ENCODE peak calls at places on chromosomes 2 and 18, in ten cellular contexts. K is neural progenitor cell; Z is H9; D is cardiac fibroblast; B is CD8-positive, alpha-beta T cell; P is tibial artery; R is PC-3; E is neural crest cell; C is spleen; S is astrocyte. Q is an unnamed sample.

GRCh38 chr18:48835119-48835518 is 115.6 kb downstream of the SMAD7 start:
- DNase-seq in P (no peak), B (no peak), E (no peak), R (no peak), Z (no peak), K (no peak), S (no peak), C (peak), D (no peak), Q (peak)

GRCh38 chr2:111698089-111698488 is 185.9 kb downstream of the ANAPC1 start:
- DNase-seq in S (no peak), B (no peak), K (no peak), E (no peak), P (no peak), Z (no peak), D (no peak), C (no peak), R (no peak), Q (no peak)

GRCh38 chr2:37593024-37593423 is 78.4 kb downstream of the CDC42EP3 start:
- DNase-seq in B (no peak), S (no peak), C (no peak), K (no peak), R (no peak), Z (no peak), P (no peak), E (no peak), D (no peak), Q (no peak)

GRCh38 chr18:32049393-32050161 is 31.0 kb downstream of the RNF125 start:
- DNase-seq in Z (no peak), S (peak), D (no peak), B (peak), K (no peak), P (peak), C (peak), R (peak), E (no peak), Q (no peak)

GRCh38 chr2:151786493-151786892 is 41.7 kb downstream of the ARL5A start:
- DNase-seq in Z (no peak), K (no peak), P (no peak), S (no peak), E (no peak), D (no peak), C (no peak), R (no peak), B (no peak), Q (no peak)

GRCh38 chr2:22450831-22451230 is 934.1 kb upstream of the KLHL29 start:
- DNase-seq in R (no peak), D (no peak), P (no peak), Z (no peak), C (no peak), B (no peak), K (no peak), E (no peak), S (no peak), Q (no peak)

GRCh38 chr2:17000083-17000482 is 334.4 kb upstream of the CYRIA start:
- DNase-seq in K (no peak), D (no peak), P (no peak), E (no peak), R (no peak), B (no peak), C (no peak), S (no peak), Z (no peak), Q (no peak)

GRCh38 chr2:195674491-195675226 is 17.6 kb downstream of the SLC39A10 start:
- DNase-seq in D (no peak), Z (no peak), C (no peak), K (no peak), B (no peak), S (peak), E (no peak), R (no peak), P (no peak), Q (no peak)

GRCh38 chr2:227848586-227848985 is 22.8 kb upstream of the DAW1 start:
- DNase-seq in S (no peak), Z (no peak), P (no peak), E (no peak), C (no peak), B (no peak), D (no peak), K (no peak), R (peak), Q (no peak)

GRCh38 chr2:176562359-176563043 is 293.3 kb downstream of the MTX2 start:
- DNase-seq in B (no peak), C (no peak), R (peak), E (no peak), Z (no peak), K (no peak), S (peak), D (peak), P (no peak), Q (no peak)

GRCh38 chr2:44126106-44126797 is 42.4 kb upstream of the PPM1B start:
- DNase-seq in C (no peak), D (no peak), P (no peak), R (peak), Z (no peak), E (no peak), K (no peak), B (no peak), S (no peak), Q (no peak)

GRCh38 chr2:70626254-70626990 is 72.8 kb upstream of the TGFA start:
- DNase-seq in E (no peak), R (no peak), P (no peak), B (no peak), C (no peak), D (no peak), S (no peak), Z (peak), K (peak), Q (no peak)

GRCh38 chr18:10149768-10150556 is 236.1 kb downstream of the VAPA start:
- DNase-seq in D (no peak), E (no peak), C (no peak), B (no peak), P (no peak), R (no peak), K (no peak), S (no peak), Z (no peak), Q (no peak)

GRCh38 chr2:236257171-236257570 is 7.0 kb downstream of the ASB18 start:
- DNase-seq in Z (no peak), D (no peak), C (no peak), B (no peak), R (no peak), S (no peak), E (no peak), K (no peak), P (no peak), Q (no peak)

GRCh38 chr2:175039490-175039889 is 34.3 kb upstream of the CHN1 start:
- DNase-seq in K (no peak), R (no peak), P (no peak), E (no peak), B (no peak), Z (no peak), C (no peak), S (no peak), D (no peak), Q (no peak)

GRCh38 chr2:100742884-100743283 is 77.1 kb upstream of the NPAS2 start:
- DNase-seq in S (peak), C (no peak), K (no peak), B (no peak), Z (no peak), E (no peak), D (peak), P (no peak), R (no peak), Q (no peak)

GRCh38 chr2:129866391-129866790 is 113.1 kb upstream of the RAB6C start:
- DNase-seq in C (no peak), Z (no peak), D (no peak), E (no peak), P (no peak), K (no peak), B (no peak), S (no peak), R (no peak), Q (no peak)

GRCh38 chr2:100676346-100676745 is 113.6 kb downstream of the PDCL3 start:
- DNase-seq in Z (no peak), P (no peak), D (no peak), S (no peak), B (no peak), E (no peak), C (no peak), R (no peak), K (no peak), Q (no peak)

GRCh38 chr2:196131949-196132925 is 39.1 kb downstream of the STK17B start:
- DNase-seq in E (no peak), K (peak), D (peak), Z (no peak), C (no peak), P (no peak), B (peak), R (no peak), S (peak), Q (peak)

GRCh38 chr2:8543065-8543411 is 138.8 kb upstream of the ID2 start:
- DNase-seq in B (no peak), E (no peak), R (no peak), C (peak), K (no peak), Z (peak), D (no peak), P (no peak), S (no peak), Q (no peak)

GRCh38 chr2:71802556-71802955 is 345.1 kb downstream of the CYP26B1 start:
- DNase-seq in E (no peak), R (no peak), Z (no peak), P (no peak), K (no peak), C (peak), D (no peak), S (no peak), B (no peak), Q (no peak)

GRCh38 chr2:71804251-71804650 is 343.4 kb downstream of the CYP26B1 start:
- DNase-seq in C (no peak), S (no peak), Z (no peak), R (peak), E (no peak), K (no peak), B (no peak), D (no peak), P (no peak), Q (no peak)

GRCh38 chr2:71800106-71800809 is 346.9 kb downstream of the DYSF start:
- DNase-seq in E (no peak), R (no peak), S (no peak), D (no peak), Z (no peak), B (no peak), K (no peak), C (peak), P (no peak), Q (no peak)

GRCh38 chr2:71803398-71803797 is 344.3 kb downstream of the CYP26B1 start:
- DNase-seq in E (no peak), R (no peak), K (no peak), B (no peak), C (no peak), Z (no peak), P (no peak), D (no peak), S (no peak), Q (no peak)

GRCh38 chr2:71801969-71802368 is 345.7 kb downstream of the CYP26B1 start:
- DNase-seq in Z (peak), S (peak), D (peak), P (peak), K (peak), E (peak), R (peak), C (no peak), B (no peak), Q (peak)
- TF ChIP-seq CTCF in Z (peak), S (peak), D (peak), P (peak), K (peak), E (peak), R (peak), C (peak), B (no peak), Q (no peak)

DNA sequence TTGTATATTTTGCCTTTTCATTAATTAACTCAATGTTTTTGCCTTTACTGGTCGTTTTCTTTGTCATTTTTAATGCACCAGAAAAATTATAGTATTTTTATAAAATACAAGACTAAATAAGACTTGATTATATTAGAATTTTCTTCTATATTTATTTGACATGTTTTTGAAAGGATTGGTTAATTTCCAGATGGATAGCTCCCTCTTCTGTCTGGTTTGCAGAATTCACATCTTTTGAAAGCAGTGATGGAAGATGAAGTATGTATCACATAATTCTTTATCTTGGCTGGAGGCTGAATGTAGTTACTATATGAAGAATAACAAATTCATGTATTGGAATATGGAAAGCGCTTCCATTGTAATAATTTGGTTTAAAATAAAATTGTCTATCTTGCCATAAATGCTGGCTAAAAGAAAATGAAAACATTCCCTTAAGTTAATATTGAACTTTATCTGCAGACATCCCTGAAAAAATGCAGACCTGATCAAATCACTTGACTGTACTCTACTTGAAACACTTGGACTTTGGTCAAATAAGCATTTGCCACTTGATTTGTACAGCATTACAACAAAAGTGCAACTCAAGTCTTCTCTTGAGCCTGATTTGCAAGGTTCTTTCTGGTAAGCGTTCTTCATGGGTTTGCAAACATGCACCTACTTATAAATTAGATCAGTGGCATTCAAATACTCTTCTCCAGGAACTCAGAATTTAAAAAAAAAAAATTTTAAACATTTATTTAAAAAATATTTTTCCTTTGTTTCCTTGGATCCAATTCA is 86.4 kb upstream of the EFEMP1 start:
- DNase-seq in R (peak), C (no peak), P (no peak), D (peak), K (peak), E (no peak), S (peak), B (no peak), Z (no peak), Q (no peak)
- TF ChIP-seq CTCF in R (peak), C (peak), P (peak), D (peak), K (peak), E (peak), S (peak), B (no peak), Z (peak), Q (peak)

GRCh38 chr18:6086731-6087130 is 191.4 kb upstream of the TMEM200C start:
- DNase-seq in Z (no peak), C (no peak), P (no peak), D (no peak), K (no peak), R (peak), B (no peak), E (no peak), S (peak), Q (no peak)
- TF ChIP-seq CTCF in Z (no peak), C (no peak), P (no peak), D (no peak), K (no peak), R (no peak), B (no peak), E (no peak), S (no peak), Q (no peak)

GRCh38 chr2:9824441-9824840 is 18.8 kb upstream of the TAF1B start:
- DNase-seq in C (no peak), D (no peak), K (no peak), E (no peak), S (no peak), R (no peak), Z (no peak), P (no peak), B (no peak), Q (no peak)
- TF ChIP-seq CTCF in C (no peak), D (no peak), K (no peak), E (no peak), S (no peak), R (no peak), Z (no peak), P (no peak), B (no peak), Q (no peak)

DNA sequence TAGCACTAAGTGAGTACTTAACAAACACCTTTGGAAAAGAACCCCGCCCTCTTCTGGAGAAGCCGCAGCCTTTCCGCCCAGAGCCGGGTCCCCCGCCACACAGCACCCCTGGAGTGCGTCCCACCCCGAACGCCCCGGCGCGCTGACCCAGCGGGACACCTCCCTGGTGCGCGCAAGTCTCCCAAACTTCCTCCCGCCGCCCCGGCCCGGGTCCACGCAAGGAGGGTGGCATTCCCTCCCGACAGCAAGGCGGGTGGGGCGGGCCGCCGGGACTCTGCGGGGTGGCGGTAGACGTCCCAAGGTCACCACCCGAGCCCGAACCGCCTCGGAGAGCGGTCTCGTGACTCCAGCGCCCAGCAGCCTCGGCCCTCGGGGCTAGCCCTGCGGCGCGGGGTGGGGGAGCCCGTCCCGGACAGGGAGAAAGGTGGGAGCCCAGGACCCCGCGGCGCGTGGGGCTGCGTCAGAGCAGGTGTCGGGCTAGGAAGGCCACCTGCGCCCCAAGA is 598 bp downstream of the CCDC93 start:
- DNase-seq in S (no peak), Z (peak), R (peak), K (peak), C (peak), B (peak), P (peak), D (no peak), E (peak), Q (peak)
- TF ChIP-seq CTCF in S (no peak), Z (peak), R (no peak), K (peak), C (no peak), B (no peak), P (no peak), D (no peak), E (no peak), Q (no peak)

GRCh38 chr2:188978291-188979081 is 4.3 kb downstream of the COL3A1 start:
- DNase-seq in K (peak), P (peak), R (peak), C (no peak), Z (peak), S (peak), E (no peak), D (peak), B (no peak), Q (no peak)
- TF ChIP-seq CTCF in K (peak), P (peak), R (peak), C (no peak), Z (peak), S (peak), E (peak), D (peak), B (no peak), Q (no peak)

DNA sequence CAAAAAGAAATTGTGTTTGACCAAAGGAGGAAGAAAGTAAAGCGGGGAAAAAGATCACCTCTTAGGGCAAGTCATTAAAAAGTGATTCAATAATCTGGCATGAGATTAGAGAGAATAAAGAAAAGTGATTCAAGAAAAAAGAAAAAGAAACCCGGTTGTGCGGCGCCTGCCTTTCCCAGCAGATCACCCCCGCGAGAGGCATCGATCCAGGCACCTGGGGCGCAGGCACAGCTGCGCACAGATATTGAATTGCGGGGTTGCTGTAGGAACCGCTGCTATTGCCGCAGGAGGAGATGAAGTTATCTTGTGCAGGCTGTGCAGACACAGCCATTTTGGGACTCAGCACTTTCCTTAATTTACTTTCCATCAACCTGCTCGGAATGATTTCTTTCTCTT is 71.2 kb downstream of the PLB1 start:
- DNase-seq in R (no peak), B (no peak), S (no peak), E (no peak), D (no peak), K (peak), P (no peak), C (no peak), Z (peak), Q (peak)
- TF ChIP-seq CTCF in R (no peak), B (peak), S (no peak), E (peak), D (no peak), K (no peak), P (no peak), C (no peak), Z (peak), Q (peak)

GRCh38 chr2:215138466-215138865 is at the start of gene ABCA12:
- DNase-seq in S (no peak), E (no peak), D (no peak), P (no peak), B (no peak), R (no peak), K (no peak), Z (no peak), C (no peak), Q (no peak)

GRCh38 chr2:215141706-215142105 is 3.3 kb upstream of the ABCA12 start:
- DNase-seq in B (no peak), E (no peak), P (no peak), S (no peak), C (no peak), K (no peak), D (no peak), R (no peak), Z (no peak), Q (no peak)

GRCh38 chr2:215137329-215137686 is 1.1 kb downstream of the ABCA12 start:
- DNase-seq in B (no peak), Z (no peak), K (no peak), P (no peak), R (no peak), E (no peak), S (no peak), C (no peak), D (no peak), Q (no peak)

GRCh38 chr2:215137741-215138340 is 585 bp downstream of the ABCA12 start:
- DNase-seq in Z (no peak), K (no peak), E (no peak), B (no peak), S (peak), C (no peak), P (no peak), D (peak), R (peak), Q (no peak)

DNA sequence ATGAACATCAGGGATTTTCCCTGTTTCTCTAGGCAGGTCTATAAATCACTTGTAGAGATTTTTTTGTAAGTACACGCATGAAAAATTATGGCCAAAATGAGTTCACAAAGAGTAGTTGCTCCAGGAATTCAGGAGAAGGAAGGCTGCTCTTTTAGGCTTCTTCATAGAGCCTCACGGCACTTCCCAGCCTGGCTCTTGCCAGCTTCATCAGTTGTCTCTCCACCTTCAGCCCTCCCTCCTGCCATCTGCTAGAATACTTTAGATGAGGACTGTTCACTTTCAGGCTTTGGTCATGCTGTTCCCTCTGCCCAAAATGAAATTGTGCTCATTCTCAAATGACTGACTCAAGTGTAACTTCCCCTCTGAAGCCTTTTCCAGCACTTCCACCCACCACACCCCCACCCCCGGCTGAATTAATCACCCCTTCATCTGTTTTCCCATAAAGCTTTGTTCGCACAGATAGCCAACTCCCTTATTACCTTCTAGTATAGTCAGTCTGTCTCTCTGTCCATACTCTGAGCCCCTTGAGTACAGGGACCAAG is 1.8 kb upstream of the ABCA12 start:
- DNase-seq in Z (no peak), R (no peak), B (no peak), D (no peak), E (no peak), P (no peak), K (no peak), S (no peak), C (no peak), Q (no peak)
- TF ChIP-seq CTCF in Z (no peak), R (no peak), B (no peak), D (no peak), E (no peak), P (no peak), K (no peak), S (no peak), C (no peak), Q (no peak)

GRCh38 chr2:224196789-224197188 is 157.7 kb upstream of the SERPINE2 start:
- DNase-seq in Z (no peak), B (no peak), D (no peak), R (peak), E (no peak), S (no peak), C (no peak), P (no peak), K (no peak), Q (no peak)
- TF ChIP-seq CTCF in Z (no peak), B (no peak), D (no peak), R (no peak), E (no peak), S (no peak), C (no peak), P (no peak), K (no peak), Q (no peak)